ENCODE peak calls at places on chromosomes 5 and 9, in six cellular contexts. N, J, L, O, H and V are unnamed samples.

GRCh38 chr5:131980696-131981095 is 30.8 kb downstream of the ACSL6 start:
- DNase-seq in N (no peak), J (no peak), L (no peak), O (no peak), H (no peak), V (peak)

GRCh38 chr5:143889986-143890385 is 78.0 kb downstream of the HMHB1 start:
- DNase-seq in N (peak), J (no peak), L (no peak), O (peak), H (no peak), V (no peak)

GRCh38 chr5:173480896-173481295 is 135.6 kb downstream of the BOD1 start:
- DNase-seq in N (peak), J (no peak), L (no peak), O (no peak), H (no peak), V (no peak)

GRCh38 chr5:105163547-105163946 is 1601.0 kb upstream of the NUDT12 start:
- DNase-seq in N (no peak), J (no peak), L (no peak), O (no peak), H (no peak), V (no peak)

GRCh38 chr5:180315762-180316212 is 23.9 kb upstream of the MAPK9 start:
- DNase-seq in N (peak), J (peak), L (peak), O (peak), H (peak), V (peak)

GRCh38 chr5:159909126-159909525 is 7.2 kb upstream of the ADRA1B start:
- DNase-seq in N (no peak), J (no peak), L (no peak), O (no peak), H (no peak), V (no peak)

GRCh38 chr9:16358751-16359150 is 511.7 kb downstream of the BNC2 start:
- DNase-seq in N (no peak), J (no peak), L (no peak), O (no peak), H (no peak), V (no peak)

GRCh38 chr9:18526686-18527085 is 52.7 kb downstream of the ADAMTSL1 start:
- DNase-seq in N (peak), J (no peak), L (no peak), O (no peak), H (no peak), V (no peak)

GRCh38 chr9:77883133-77883532 is 148.5 kb downstream of the GNAQ start:
- DNase-seq in N (no peak), J (no peak), L (no peak), O (no peak), H (no peak), V (no peak)

GRCh38 chr5:57221049-57221568 is 47.2 kb downstream of the GPBP1 start:
- DNase-seq in N (peak), J (peak), L (peak), O (peak), H (peak), V (no peak)

GRCh38 chr5:10631597-10631996 is 67.7 kb downstream of the ANKRD33B start:
- DNase-seq in N (no peak), J (no peak), L (no peak), O (no peak), H (peak), V (no peak)

GRCh38 chr5:151086905-151087360 is 6.1 kb upstream of the TNIP1 start:
- DNase-seq in N (no peak), J (no peak), L (no peak), O (no peak), H (peak), V (peak)

GRCh38 chr9:96620832-96621269 is 1.2 kb upstream of the CDC14B start:
- DNase-seq in N (no peak), J (peak), L (peak), O (no peak), H (no peak), V (no peak)

GRCh38 chr9:23746317-23746716 is 79.7 kb downstream of the ELAVL2 start:
- DNase-seq in N (no peak), J (no peak), L (no peak), O (no peak), H (no peak), V (no peak)

DNA sequence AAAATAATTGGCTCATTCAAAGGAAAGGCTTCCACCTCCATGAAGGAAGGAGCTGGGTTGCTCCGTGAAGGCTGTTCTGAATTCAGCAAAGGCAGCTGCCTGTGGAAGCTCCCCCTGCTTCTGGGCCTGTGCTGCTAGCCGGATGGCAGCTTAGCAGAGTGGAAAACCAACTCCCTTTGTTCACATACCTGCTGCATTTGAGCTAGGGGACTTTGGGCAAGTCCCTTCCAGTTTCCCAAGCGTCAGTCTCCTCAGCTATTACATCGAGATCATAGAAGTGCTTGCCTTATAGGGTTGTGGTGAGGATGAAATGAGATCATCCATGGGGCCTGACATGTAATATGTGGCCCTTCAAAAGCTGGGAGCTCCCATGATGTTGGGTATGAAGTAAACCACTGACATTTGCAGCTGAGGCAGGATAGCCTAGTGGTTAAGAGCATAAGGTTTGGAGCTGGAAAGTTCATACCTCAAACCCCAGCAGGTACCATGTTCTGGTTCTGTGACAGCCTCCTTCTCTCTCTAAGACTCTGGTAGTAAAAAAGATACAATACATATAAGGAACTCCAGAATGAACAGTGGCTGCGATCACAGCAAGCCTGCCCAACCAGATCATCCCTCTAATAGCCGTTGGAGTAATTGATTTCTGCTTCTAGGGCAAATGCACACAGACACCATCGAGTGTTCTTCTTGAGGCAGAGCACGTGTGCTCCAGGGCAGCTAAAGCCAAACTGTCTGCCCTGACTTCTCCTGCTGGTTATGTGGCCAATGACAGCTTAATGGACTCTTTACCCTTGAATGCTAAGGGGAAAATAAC is 11.0 kb upstream of the DENND1A start:
- DNase-seq in N (peak), J (no peak), L (no peak), O (no peak), H (peak), V (no peak)
- TF ChIP-seq CTCF in N (no peak), J (no peak), L (no peak), O (no peak), H (no peak), V (no peak)

GRCh38 chr5:55218966-55219365 is 8.1 kb downstream of the MCIDAS start:
- DNase-seq in N (no peak), J (no peak), L (peak), O (peak), H (no peak), V (no peak)
- TF ChIP-seq CTCF in N (no peak), J (no peak), L (no peak), O (no peak), H (no peak), V (no peak)

GRCh38 chr5:96649938-96650540 is 12.1 kb upstream of the CAST start:
- DNase-seq in N (no peak), J (no peak), L (no peak), O (no peak), H (no peak), V (no peak)

GRCh38 chr5:96652769-96653455 is 9.3 kb upstream of the CAST start:
- DNase-seq in N (peak), J (no peak), L (peak), O (peak), H (no peak), V (no peak)

GRCh38 chr5:96651047-96651446 is 11.1 kb upstream of the CAST start:
- DNase-seq in N (no peak), J (no peak), L (no peak), O (no peak), H (no peak), V (peak)

GRCh38 chr5:96654209-96654608 is 8.0 kb upstream of the CAST start:
- DNase-seq in N (no peak), J (no peak), L (no peak), O (no peak), H (no peak), V (no peak)

GRCh38 chr5:96651948-96652753 is 10.0 kb upstream of the CAST start:
- DNase-seq in N (no peak), J (peak), L (peak), O (no peak), H (no peak), V (no peak)
- TF ChIP-seq CTCF in N (peak), J (peak), L (peak), O (peak), H (no peak), V (peak)

GRCh38 chr9:114285166-114285867 is 37.6 kb upstream of the ORM1 start:
- DNase-seq in N (peak), J (no peak), L (no peak), O (no peak), H (no peak), V (peak)
- TF ChIP-seq CTCF in N (peak), J (no peak), L (no peak), O (no peak), H (no peak), V (no peak)